ENCODE peak calls at places on chromosomes 16 and 17, in eight cellular contexts. F, P, H, B, J, G, K and I are unnamed samples.

GRCh38 chr16:83840060-83840617 is 32.4 kb downstream of the HSBP1 start:
- DNase-seq in F (no peak), P (no peak), H (no peak), B (no peak), J (no peak), G (no peak), K (no peak), I (no peak)

GRCh38 chr17:38733315-38734234 is 3.4 kb downstream of the CISD3 start:
- DNase-seq in F (no peak), P (no peak), H (no peak), B (no peak), J (peak; percentile 64), G (peak; percentile 23), K (no peak), I (no peak)

GRCh38 chr16:20740901-20741491 is 622 bp downstream of the THUMPD1 start:
- DNase-seq in F (peak; percentile 94), P (peak; percentile 91), H (peak; percentile 89), B (peak; percentile 91), J (peak; percentile 94), G (peak; percentile 92), K (peak; percentile 82), I (peak; percentile 87)

GRCh38 chr16:12059216-12059769 is 82.8 kb downstream of the SNX29 start:
- DNase-seq in F (no peak), P (no peak), H (no peak), B (peak; percentile 28), J (no peak), G (no peak), K (no peak), I (no peak)

GRCh38 chr17:32627233-32628008 is 140.6 kb downstream of the CDK5R1 start:
- DNase-seq in F (no peak), P (no peak), H (peak; percentile 22), B (no peak), J (no peak), G (no peak), K (no peak), I (no peak)

GRCh38 chr17:68029512-68030215 is 5.9 kb upstream of the KPNA2 start:
- DNase-seq in F (no peak), P (no peak), H (no peak), B (no peak), J (no peak), G (no peak), K (no peak), I (no peak)

GRCh38 chr17:78364436-78365281 is 4.8 kb upstream of the SOCS3 start:
- DNase-seq in F (no peak), P (peak; percentile 9), H (no peak), B (no peak), J (peak; percentile 72), G (no peak), K (no peak), I (no peak)

GRCh38 chr16:10622036-10622921 is 41.9 kb upstream of the EMP2 start:
- DNase-seq in F (no peak), P (no peak), H (no peak), B (peak; percentile 39), J (no peak), G (no peak), K (no peak), I (no peak)

GRCh38 chr17:53626286-53626685 is 196.4 kb upstream of the KIF2B start:
- DNase-seq in F (no peak), P (no peak), H (no peak), B (no peak), J (no peak), G (no peak), K (no peak), I (no peak)

GRCh38 chr16:10150906-10151305 is 31.3 kb downstream of the GRIN2A start:
- DNase-seq in F (no peak), P (no peak), H (no peak), B (no peak), J (no peak), G (no peak), K (no peak), I (no peak)

GRCh38 chr17:57186231-57187019 is 69.9 kb upstream of the MSI2 start:
- DNase-seq in F (no peak), P (no peak), H (no peak), B (no peak), J (no peak), G (no peak), K (no peak), I (no peak)

GRCh38 chr16:75116081-75116910 is at the start of gene LDHD:
- DNase-seq in F (peak; percentile 90), P (peak; percentile 86), H (no peak), B (peak; percentile 83), J (no peak), G (peak; percentile 90), K (no peak), I (no peak)

DNA sequence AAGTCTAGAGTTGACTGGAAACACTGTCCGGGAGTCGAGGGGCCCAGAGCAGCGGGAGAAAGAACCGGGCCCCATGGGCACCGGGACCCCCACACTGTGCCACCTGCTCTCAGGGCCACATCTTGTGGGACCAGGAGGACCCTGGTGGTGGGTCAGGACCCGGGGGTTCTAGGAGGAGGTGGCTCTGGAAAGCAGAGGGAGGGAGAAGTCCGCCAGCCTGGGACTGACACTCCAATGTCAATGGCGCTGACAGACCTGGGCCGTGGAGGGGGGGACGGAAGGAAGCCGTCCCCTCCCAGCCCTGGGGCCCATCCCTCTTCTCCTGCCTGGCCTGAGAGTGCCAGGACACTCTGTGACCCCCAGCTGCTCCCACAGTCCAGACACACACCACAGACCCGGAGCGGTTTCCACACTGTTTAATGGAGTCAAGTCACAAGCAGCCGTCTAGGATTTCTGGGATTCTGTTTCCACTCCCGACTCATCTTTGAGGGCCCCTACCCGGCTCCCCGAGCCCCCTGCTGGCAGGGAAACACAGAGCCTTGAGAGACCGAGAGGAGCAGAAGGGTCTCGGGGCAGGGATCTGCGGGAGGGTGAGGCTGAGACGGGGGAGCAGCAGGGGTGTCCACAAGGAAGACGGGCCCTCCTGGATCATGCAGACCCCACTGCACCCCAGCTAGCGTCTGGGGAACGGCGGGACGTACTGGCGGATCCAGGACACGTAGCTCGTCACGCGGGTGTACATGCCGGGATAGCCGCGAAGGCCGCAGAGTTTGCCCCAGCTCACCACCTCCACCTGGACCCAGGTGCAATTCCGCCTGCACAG is 23.6 kb upstream of the UBE2I start:
- DNase-seq in F (no peak), P (no peak), H (no peak), B (no peak), J (no peak), G (no peak), K (no peak), I (no peak)
- TF ChIP-seq CTCF in F (no peak), P (no peak), H (peak; percentile 37), B (no peak), J (no peak), G (no peak), K (no peak), I (no peak)

GRCh38 chr17:563646-564045 is 151.0 kb downstream of the VPS53 start:
- DNase-seq in F (no peak), P (no peak), H (no peak), B (no peak), J (no peak), G (no peak), K (no peak), I (no peak)

GRCh38 chr17:561118-561517 is 153.5 kb downstream of the VPS53 start:
- DNase-seq in F (no peak), P (no peak), H (no peak), B (no peak), J (peak; percentile 51), G (no peak), K (no peak), I (no peak)

GRCh38 chr17:562174-562573 is 152.5 kb downstream of the VPS53 start:
- DNase-seq in F (no peak), P (peak; percentile 19), H (no peak), B (no peak), J (no peak), G (no peak), K (no peak), I (no peak)

GRCh38 chr17:564526-564925 is 150.1 kb downstream of the VPS53 start:
- DNase-seq in F (no peak), P (no peak), H (no peak), B (no peak), J (no peak), G (no peak), K (no peak), I (no peak)

DNA sequence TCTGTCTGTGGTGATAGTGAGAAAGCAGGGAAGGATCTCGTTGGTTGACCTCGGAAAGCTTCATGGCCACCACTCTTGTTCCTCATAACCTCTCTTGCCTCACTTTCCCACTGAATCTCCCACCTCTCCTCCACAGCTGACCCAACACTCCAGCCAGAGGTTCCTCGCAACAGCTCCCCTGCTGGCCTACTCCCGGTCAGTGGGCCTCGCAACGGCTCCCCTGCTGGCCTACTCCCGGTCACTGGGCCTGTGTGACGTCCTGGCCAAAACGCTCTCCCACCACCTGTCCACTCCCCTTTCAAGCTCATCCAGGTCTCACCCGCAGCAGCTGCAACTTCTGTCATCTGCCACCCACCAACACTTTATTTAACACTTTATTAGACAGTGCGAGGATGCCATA is 149.1 kb downstream of the VPS53 start:
- DNase-seq in F (no peak), P (no peak), H (no peak), B (no peak), J (no peak), G (no peak), K (no peak), I (no peak)
- TF ChIP-seq CTCF in F (no peak), P (no peak), H (no peak), B (no peak), J (no peak), G (no peak), K (no peak), I (no peak)

DNA sequence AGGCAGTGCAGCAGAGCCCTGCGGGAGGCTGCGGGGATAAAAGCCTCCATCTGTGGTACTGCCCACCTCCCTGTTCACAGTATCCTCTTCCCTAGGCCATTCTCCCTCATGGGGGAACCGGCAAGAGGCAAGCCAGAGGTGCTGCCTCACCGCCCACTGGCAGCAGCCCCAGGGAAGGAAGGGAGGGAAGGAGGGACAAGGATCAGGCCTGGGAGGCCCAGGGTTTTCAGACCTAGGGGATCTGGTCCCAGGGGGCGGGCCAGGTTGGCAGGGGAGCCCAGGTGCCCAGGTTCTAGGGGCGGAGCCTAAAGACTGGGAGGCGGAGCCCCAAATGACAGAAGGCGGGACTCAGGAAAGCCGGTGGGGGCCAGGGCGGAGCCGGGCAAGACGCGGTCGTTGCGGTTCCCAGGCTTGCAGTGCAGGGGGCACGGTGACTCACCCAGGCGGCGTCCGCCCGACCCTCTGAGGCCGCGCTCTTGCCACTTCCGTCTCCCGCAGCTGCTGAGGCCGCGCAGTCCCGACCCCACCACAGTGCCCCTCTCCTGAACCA is 3.0 kb upstream of the MTMR4 start:
- DNase-seq in F (no peak), P (no peak), H (no peak), B (no peak), J (no peak), G (peak; percentile 92), K (no peak), I (no peak)
- TF ChIP-seq CTCF in F (no peak), P (no peak), H (no peak), B (no peak), J (no peak), G (no peak), K (no peak), I (no peak)

DNA sequence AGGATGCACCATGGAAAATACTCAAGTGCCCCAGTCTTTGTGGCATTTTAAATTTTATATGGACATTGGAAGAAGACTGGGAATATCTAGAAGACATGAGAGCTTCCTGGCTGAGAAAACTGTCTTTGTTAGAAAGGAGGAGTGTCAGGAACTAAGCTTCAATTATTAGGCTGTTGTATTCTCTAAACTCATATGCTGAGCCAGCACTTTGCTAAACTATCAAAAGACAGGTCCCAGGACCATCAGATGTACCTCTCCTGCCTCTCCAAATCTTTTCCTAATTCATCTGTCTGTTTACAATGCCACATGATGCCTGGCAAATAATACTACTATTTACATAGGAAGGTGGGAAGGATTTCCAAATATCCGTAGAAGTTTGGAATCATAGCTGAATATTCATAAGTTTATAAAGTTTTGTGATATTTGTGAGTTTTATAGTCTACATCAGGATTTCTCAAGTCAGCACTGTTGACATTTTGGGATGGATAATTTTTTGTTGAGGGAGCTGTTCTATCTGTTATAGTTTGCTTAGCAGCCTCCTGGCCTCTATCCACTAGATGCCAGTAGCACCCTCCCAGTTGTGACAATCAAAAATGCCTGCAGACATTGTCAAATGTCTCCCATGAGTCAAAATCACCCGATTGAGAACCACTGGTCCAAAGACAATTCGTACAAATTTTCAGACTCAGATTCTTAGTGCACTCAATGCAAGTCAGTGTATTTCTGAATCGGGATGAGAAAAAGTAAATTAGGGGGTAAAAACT is 61.2 kb upstream of the NETO2 start:
- DNase-seq in F (no peak), P (no peak), H (no peak), B (no peak), J (no peak), G (no peak), K (no peak), I (no peak)
- TF ChIP-seq CTCF in F (no peak), P (no peak), H (no peak), B (peak; percentile 34), J (no peak), G (no peak), K (no peak), I (no peak)